ENCODE peak calls at places on chromosomes 5 and 9, in six cellular contexts. One of them, this sample, is unnamed.

GRCh38 chr5:87807783-87808182 is 395.1 kb upstream of the CCNH start:
- DNase-seq in mammary epithelial cell: no peak
- DNase-seq in NCI-H2029: no peak
- DNase-seq in renal cortical epithelial cell: no peak
- DNase-seq in Right ventricle myocardium superior: no peak
- DNase-seq in stimulated activated CD8-positive, alpha-beta memory T cell treated with anti-CD3 and anti-CD28 coated beads, Interleukin-7, amount 100 ng/mL, for 24 hours: no peak
- DNase-seq in this sample: no peak

GRCh38 chr5:113293613-113294340 is 141.0 kb downstream of the TSSK1B start:
- DNase-seq in mammary epithelial cell: peak
- DNase-seq in NCI-H2029: no peak
- DNase-seq in renal cortical epithelial cell: peak
- DNase-seq in Right ventricle myocardium superior: no peak
- DNase-seq in stimulated activated CD8-positive, alpha-beta memory T cell treated with anti-CD3 and anti-CD28 coated beads, Interleukin-7, amount 100 ng/mL, for 24 hours: no peak
- DNase-seq in this sample: no peak

GRCh38 chr5:86862093-86862492 is 244.4 kb downstream of the COX7C start:
- DNase-seq in mammary epithelial cell: no peak
- DNase-seq in NCI-H2029: no peak
- DNase-seq in renal cortical epithelial cell: no peak
- DNase-seq in Right ventricle myocardium superior: no peak
- DNase-seq in stimulated activated CD8-positive, alpha-beta memory T cell treated with anti-CD3 and anti-CD28 coated beads, Interleukin-7, amount 100 ng/mL, for 24 hours: no peak
- DNase-seq in this sample: no peak

GRCh38 chr5:16600397-16600796 is 16.4 kb downstream of the RETREG1 start:
- DNase-seq in mammary epithelial cell: no peak
- DNase-seq in NCI-H2029: no peak
- DNase-seq in renal cortical epithelial cell: no peak
- DNase-seq in Right ventricle myocardium superior: peak
- DNase-seq in stimulated activated CD8-positive, alpha-beta memory T cell treated with anti-CD3 and anti-CD28 coated beads, Interleukin-7, amount 100 ng/mL, for 24 hours: no peak
- DNase-seq in this sample: no peak

GRCh38 chr5:135246605-135246922 is 152.5 kb downstream of the MACROH2A1 start:
- DNase-seq in mammary epithelial cell: no peak
- DNase-seq in NCI-H2029: no peak
- DNase-seq in renal cortical epithelial cell: no peak
- DNase-seq in Right ventricle myocardium superior: no peak
- DNase-seq in stimulated activated CD8-positive, alpha-beta memory T cell treated with anti-CD3 and anti-CD28 coated beads, Interleukin-7, amount 100 ng/mL, for 24 hours: no peak
- DNase-seq in this sample: no peak

GRCh38 chr9:6008169-6008979 is 7.0 kb downstream of the RANBP6 start:
- DNase-seq in mammary epithelial cell: peak
- DNase-seq in NCI-H2029: peak
- DNase-seq in renal cortical epithelial cell: peak
- DNase-seq in Right ventricle myocardium superior: peak
- DNase-seq in stimulated activated CD8-positive, alpha-beta memory T cell treated with anti-CD3 and anti-CD28 coated beads, Interleukin-7, amount 100 ng/mL, for 24 hours: peak
- DNase-seq in this sample: peak

GRCh38 chr5:67015577-67016290 is 180.9 kb downstream of the CD180 start:
- DNase-seq in mammary epithelial cell: peak
- DNase-seq in NCI-H2029: peak
- DNase-seq in renal cortical epithelial cell: peak
- DNase-seq in Right ventricle myocardium superior: no peak
- DNase-seq in stimulated activated CD8-positive, alpha-beta memory T cell treated with anti-CD3 and anti-CD28 coated beads, Interleukin-7, amount 100 ng/mL, for 24 hours: no peak
- DNase-seq in this sample: no peak

GRCh38 chr9:130215341-130216119 is 43.3 kb downstream of the NCS1 start:
- DNase-seq in mammary epithelial cell: peak
- DNase-seq in NCI-H2029: no peak
- DNase-seq in renal cortical epithelial cell: peak
- DNase-seq in Right ventricle myocardium superior: no peak
- DNase-seq in stimulated activated CD8-positive, alpha-beta memory T cell treated with anti-CD3 and anti-CD28 coated beads, Interleukin-7, amount 100 ng/mL, for 24 hours: no peak
- DNase-seq in this sample: peak

GRCh38 chr9:128271112-128271511 is 4.7 kb downstream of the GOLGA2 start:
- DNase-seq in mammary epithelial cell: peak
- DNase-seq in NCI-H2029: no peak
- DNase-seq in renal cortical epithelial cell: peak
- DNase-seq in Right ventricle myocardium superior: no peak
- DNase-seq in stimulated activated CD8-positive, alpha-beta memory T cell treated with anti-CD3 and anti-CD28 coated beads, Interleukin-7, amount 100 ng/mL, for 24 hours: no peak
- DNase-seq in this sample: no peak

GRCh38 chr5:63963080-63963735 is 963 bp upstream of the HTR1A start:
- DNase-seq in mammary epithelial cell: peak
- DNase-seq in NCI-H2029: peak
- DNase-seq in renal cortical epithelial cell: peak
- DNase-seq in Right ventricle myocardium superior: no peak
- DNase-seq in stimulated activated CD8-positive, alpha-beta memory T cell treated with anti-CD3 and anti-CD28 coated beads, Interleukin-7, amount 100 ng/mL, for 24 hours: no peak
- DNase-seq in this sample: peak

GRCh38 chr9:34372598-34373011 is 4.1 kb downstream of the MYORG start:
- DNase-seq in mammary epithelial cell: no peak
- DNase-seq in NCI-H2029: no peak
- DNase-seq in renal cortical epithelial cell: no peak
- DNase-seq in Right ventricle myocardium superior: no peak
- DNase-seq in stimulated activated CD8-positive, alpha-beta memory T cell treated with anti-CD3 and anti-CD28 coated beads, Interleukin-7, amount 100 ng/mL, for 24 hours: no peak
- DNase-seq in this sample: no peak

GRCh38 chr5:68267044-68267443 is 51.5 kb downstream of the PIK3R1 start:
- DNase-seq in mammary epithelial cell: no peak
- DNase-seq in NCI-H2029: no peak
- DNase-seq in renal cortical epithelial cell: no peak
- DNase-seq in Right ventricle myocardium superior: no peak
- DNase-seq in stimulated activated CD8-positive, alpha-beta memory T cell treated with anti-CD3 and anti-CD28 coated beads, Interleukin-7, amount 100 ng/mL, for 24 hours: no peak
- DNase-seq in this sample: no peak

GRCh38 chr9:109733690-109734089 is 46.3 kb upstream of the PALM2AKAP2 start:
- DNase-seq in mammary epithelial cell: peak
- DNase-seq in NCI-H2029: no peak
- DNase-seq in renal cortical epithelial cell: peak
- DNase-seq in Right ventricle myocardium superior: no peak
- DNase-seq in stimulated activated CD8-positive, alpha-beta memory T cell treated with anti-CD3 and anti-CD28 coated beads, Interleukin-7, amount 100 ng/mL, for 24 hours: no peak
- DNase-seq in this sample: no peak

GRCh38 chr5:134708301-134708700 is 30.0 kb upstream of the CAMLG start:
- DNase-seq in mammary epithelial cell: no peak
- DNase-seq in NCI-H2029: no peak
- DNase-seq in renal cortical epithelial cell: peak
- DNase-seq in Right ventricle myocardium superior: no peak
- DNase-seq in stimulated activated CD8-positive, alpha-beta memory T cell treated with anti-CD3 and anti-CD28 coated beads, Interleukin-7, amount 100 ng/mL, for 24 hours: no peak
- DNase-seq in this sample: no peak

GRCh38 chr5:1720396-1721110 is 79.1 kb downstream of the MRPL36 start:
- DNase-seq in mammary epithelial cell: no peak
- DNase-seq in NCI-H2029: no peak
- DNase-seq in renal cortical epithelial cell: no peak
- DNase-seq in Right ventricle myocardium superior: no peak
- DNase-seq in stimulated activated CD8-positive, alpha-beta memory T cell treated with anti-CD3 and anti-CD28 coated beads, Interleukin-7, amount 100 ng/mL, for 24 hours: no peak
- DNase-seq in this sample: no peak

GRCh38 chr5:73369283-73369682 is 79.3 kb downstream of the FOXD1 start:
- DNase-seq in mammary epithelial cell: no peak
- DNase-seq in NCI-H2029: no peak
- DNase-seq in renal cortical epithelial cell: no peak
- DNase-seq in Right ventricle myocardium superior: no peak
- DNase-seq in stimulated activated CD8-positive, alpha-beta memory T cell treated with anti-CD3 and anti-CD28 coated beads, Interleukin-7, amount 100 ng/mL, for 24 hours: no peak
- DNase-seq in this sample: no peak

GRCh38 chr9:35517136-35517535 is 27.2 kb downstream of the RUSC2 start:
- DNase-seq in mammary epithelial cell: peak
- DNase-seq in NCI-H2029: no peak
- DNase-seq in renal cortical epithelial cell: peak
- DNase-seq in Right ventricle myocardium superior: no peak
- DNase-seq in stimulated activated CD8-positive, alpha-beta memory T cell treated with anti-CD3 and anti-CD28 coated beads, Interleukin-7, amount 100 ng/mL, for 24 hours: no peak
- DNase-seq in this sample: no peak

GRCh38 chr5:96297290-96297689 is 135.8 kb downstream of the PCSK1 start:
- DNase-seq in mammary epithelial cell: peak
- DNase-seq in NCI-H2029: no peak
- DNase-seq in renal cortical epithelial cell: peak
- DNase-seq in Right ventricle myocardium superior: no peak
- DNase-seq in stimulated activated CD8-positive, alpha-beta memory T cell treated with anti-CD3 and anti-CD28 coated beads, Interleukin-7, amount 100 ng/mL, for 24 hours: no peak
- DNase-seq in this sample: no peak

GRCh38 chr9:15485836-15486678 is 24.7 kb downstream of the PSIP1 start:
- DNase-seq in mammary epithelial cell: peak
- DNase-seq in NCI-H2029: no peak
- DNase-seq in renal cortical epithelial cell: peak
- DNase-seq in Right ventricle myocardium superior: no peak
- DNase-seq in stimulated activated CD8-positive, alpha-beta memory T cell treated with anti-CD3 and anti-CD28 coated beads, Interleukin-7, amount 100 ng/mL, for 24 hours: no peak
- DNase-seq in this sample: no peak

GRCh38 chr9:17993009-17993408 is 414.1 kb downstream of the SH3GL2 start:
- DNase-seq in mammary epithelial cell: no peak
- DNase-seq in NCI-H2029: no peak
- DNase-seq in renal cortical epithelial cell: no peak
- DNase-seq in Right ventricle myocardium superior: no peak
- DNase-seq in stimulated activated CD8-positive, alpha-beta memory T cell treated with anti-CD3 and anti-CD28 coated beads, Interleukin-7, amount 100 ng/mL, for 24 hours: no peak
- DNase-seq in this sample: no peak

GRCh38 chr5:142324871-142325676 is at the start of gene SPRY4:
- DNase-seq in mammary epithelial cell: peak
- DNase-seq in NCI-H2029: peak
- DNase-seq in renal cortical epithelial cell: peak
- DNase-seq in Right ventricle myocardium superior: peak
- DNase-seq in stimulated activated CD8-positive, alpha-beta memory T cell treated with anti-CD3 and anti-CD28 coated beads, Interleukin-7, amount 100 ng/mL, for 24 hours: peak
- DNase-seq in this sample: peak

GRCh38 chr9:120393386-120394057 is 186.4 kb downstream of the CDK5RAP2 start:
- DNase-seq in mammary epithelial cell: peak
- DNase-seq in NCI-H2029: no peak
- DNase-seq in renal cortical epithelial cell: peak
- DNase-seq in Right ventricle myocardium superior: no peak
- DNase-seq in stimulated activated CD8-positive, alpha-beta memory T cell treated with anti-CD3 and anti-CD28 coated beads, Interleukin-7, amount 100 ng/mL, for 24 hours: no peak
- DNase-seq in this sample: no peak